ENCODE peak calls at places on chromosomes 1 and 21, in seven cellular contexts. One of them, this sample, is unnamed.
A peak's percentile ranks its signal among the peaks of the same experiment; 100 is the strongest.

GRCh38 chr1:203122159-203122558 is 5.4 kb upstream of the ADORA1 start:
- DNase-seq in astrocyte of the spinal cord: no peak
- DNase-seq in fibroblast of pulmonary artery: no peak
- DNase-seq in Right ventricle myocardium inferior: no peak
- DNase-seq in fibroblast of lung: no peak
- DNase-seq in WTC11: no peak
- DNase-seq in kidney glomerular epithelial cell: no peak
- DNase-seq in this sample: no peak

GRCh38 chr1:7589774-7590425 is 181.2 kb upstream of the VAMP3 start:
- DNase-seq in kidney glomerular epithelial cell: no peak
- DNase-seq in fibroblast of pulmonary artery: no peak
- DNase-seq in Right ventricle myocardium inferior: no peak
- DNase-seq in astrocyte of the spinal cord: no peak
- DNase-seq in fibroblast of lung: peak; percentile 9
- DNase-seq in WTC11: no peak
- DNase-seq in this sample: peak; percentile 18

GRCh38 chr1:31848381-31848897 is 32.6 kb upstream of the SPOCD1 start:
- DNase-seq in fibroblast of lung: no peak
- DNase-seq in Right ventricle myocardium inferior: no peak
- DNase-seq in WTC11: no peak
- DNase-seq in kidney glomerular epithelial cell: no peak
- DNase-seq in fibroblast of pulmonary artery: no peak
- DNase-seq in astrocyte of the spinal cord: no peak
- DNase-seq in this sample: no peak

GRCh38 chr1:159817276-159818041 is 9.2 kb upstream of the SLAMF8 start:
- DNase-seq in Right ventricle myocardium inferior: no peak
- DNase-seq in fibroblast of lung: peak; percentile 20
- DNase-seq in fibroblast of pulmonary artery: peak; percentile 6
- DNase-seq in kidney glomerular epithelial cell: no peak
- DNase-seq in WTC11: no peak
- DNase-seq in astrocyte of the spinal cord: peak; percentile 35
- DNase-seq in this sample: no peak

GRCh38 chr1:181493885-181494284 is 10.6 kb downstream of the CACNA1E start:
- DNase-seq in Right ventricle myocardium inferior: no peak
- DNase-seq in fibroblast of pulmonary artery: no peak
- DNase-seq in kidney glomerular epithelial cell: no peak
- DNase-seq in WTC11: no peak
- DNase-seq in fibroblast of lung: no peak
- DNase-seq in astrocyte of the spinal cord: no peak
- DNase-seq in this sample: no peak

GRCh38 chr1:236686815-236687160 is 489 bp downstream of the ACTN2 start:
- DNase-seq in Right ventricle myocardium inferior: peak; percentile 73
- DNase-seq in fibroblast of pulmonary artery: no peak
- DNase-seq in astrocyte of the spinal cord: no peak
- DNase-seq in fibroblast of lung: no peak
- DNase-seq in kidney glomerular epithelial cell: no peak
- DNase-seq in WTC11: no peak
- DNase-seq in this sample: no peak

GRCh38 chr1:168470821-168471473 is 72.8 kb downstream of the XCL2 start:
- DNase-seq in WTC11: no peak
- DNase-seq in Right ventricle myocardium inferior: no peak
- DNase-seq in fibroblast of lung: peak; percentile 95
- DNase-seq in fibroblast of pulmonary artery: peak; percentile 89
- DNase-seq in kidney glomerular epithelial cell: peak; percentile 95
- DNase-seq in astrocyte of the spinal cord: peak; percentile 94
- DNase-seq in this sample: no peak

GRCh38 chr21:25385912-25386474 is 221.3 kb downstream of the MRPL39 start:
- DNase-seq in fibroblast of pulmonary artery: peak; percentile 83
- DNase-seq in Right ventricle myocardium inferior: peak; percentile 30
- DNase-seq in WTC11: peak; percentile 49
- DNase-seq in kidney glomerular epithelial cell: peak; percentile 80
- DNase-seq in fibroblast of lung: peak; percentile 59
- DNase-seq in astrocyte of the spinal cord: peak; percentile 64
- DNase-seq in this sample: peak; percentile 77

GRCh38 chr1:209884665-209885117 is 53.3 kb upstream of the SYT14 start:
- DNase-seq in fibroblast of pulmonary artery: peak; percentile 99
- DNase-seq in kidney glomerular epithelial cell: peak; percentile 96
- DNase-seq in astrocyte of the spinal cord: peak; percentile 99
- DNase-seq in fibroblast of lung: peak; percentile 100
- DNase-seq in Right ventricle myocardium inferior: no peak
- DNase-seq in WTC11: no peak
- DNase-seq in this sample: no peak

GRCh38 chr1:93579891-93580290 is 101.7 kb downstream of the BCAR3 start:
- DNase-seq in fibroblast of lung: peak; percentile 92
- DNase-seq in kidney glomerular epithelial cell: peak; percentile 34
- DNase-seq in Right ventricle myocardium inferior: no peak
- DNase-seq in astrocyte of the spinal cord: peak; percentile 91
- DNase-seq in fibroblast of pulmonary artery: peak; percentile 86
- DNase-seq in WTC11: no peak
- DNase-seq in this sample: peak; percentile 89

GRCh38 chr21:35075546-35075945 is 26.4 kb upstream of the RUNX1 start:
- DNase-seq in fibroblast of lung: peak; percentile 85
- DNase-seq in kidney glomerular epithelial cell: peak; percentile 77
- DNase-seq in Right ventricle myocardium inferior: peak; percentile 57
- DNase-seq in WTC11: no peak
- DNase-seq in astrocyte of the spinal cord: peak; percentile 46
- DNase-seq in fibroblast of pulmonary artery: peak; percentile 59
- DNase-seq in this sample: peak; percentile 61

GRCh38 chr1:218351617-218352438 is 6.7 kb downstream of the TGFB2 start:
- DNase-seq in Right ventricle myocardium inferior: peak; percentile 71
- DNase-seq in WTC11: peak; percentile 33
- DNase-seq in kidney glomerular epithelial cell: no peak
- DNase-seq in astrocyte of the spinal cord: peak; percentile 54
- DNase-seq in fibroblast of lung: peak; percentile 86
- DNase-seq in fibroblast of pulmonary artery: peak; percentile 86
- DNase-seq in this sample: no peak

GRCh38 chr1:77741316-77741715 is 18.3 kb downstream of the USP33 start:
- DNase-seq in WTC11: no peak
- DNase-seq in astrocyte of the spinal cord: no peak
- DNase-seq in fibroblast of pulmonary artery: no peak
- DNase-seq in kidney glomerular epithelial cell: no peak
- DNase-seq in Right ventricle myocardium inferior: no peak
- DNase-seq in fibroblast of lung: no peak
- DNase-seq in this sample: no peak

GRCh38 chr1:240967070-240967724 is 355.2 kb upstream of the GREM2 start:
- DNase-seq in fibroblast of pulmonary artery: no peak
- DNase-seq in Right ventricle myocardium inferior: no peak
- DNase-seq in kidney glomerular epithelial cell: no peak
- DNase-seq in astrocyte of the spinal cord: peak; percentile 27
- DNase-seq in fibroblast of lung: no peak
- DNase-seq in WTC11: no peak
- DNase-seq in this sample: peak; percentile 18

GRCh38 chr21:42234464-42235241 is 15.7 kb downstream of the ABCG1 start:
- DNase-seq in fibroblast of pulmonary artery: peak; percentile 45
- DNase-seq in Right ventricle myocardium inferior: peak; percentile 90
- DNase-seq in fibroblast of lung: peak; percentile 40
- DNase-seq in astrocyte of the spinal cord: peak; percentile 31
- DNase-seq in WTC11: peak; percentile 81
- DNase-seq in kidney glomerular epithelial cell: peak; percentile 12
- DNase-seq in this sample: peak; percentile 40

GRCh38 chr1:197892684-197893083 is 9.7 kb upstream of the C1orf53 start:
- DNase-seq in fibroblast of lung: no peak
- DNase-seq in kidney glomerular epithelial cell: no peak
- DNase-seq in Right ventricle myocardium inferior: no peak
- DNase-seq in fibroblast of pulmonary artery: no peak
- DNase-seq in astrocyte of the spinal cord: no peak
- DNase-seq in WTC11: no peak
- DNase-seq in this sample: no peak

GRCh38 chr1:30405081-30405480 is 318.3 kb downstream of the MATN1 start:
- DNase-seq in kidney glomerular epithelial cell: no peak
- DNase-seq in fibroblast of pulmonary artery: no peak
- DNase-seq in Right ventricle myocardium inferior: peak; percentile 49
- DNase-seq in WTC11: no peak
- DNase-seq in astrocyte of the spinal cord: no peak
- DNase-seq in fibroblast of lung: no peak
- DNase-seq in this sample: no peak

GRCh38 chr1:237098517-237098916 is 56.5 kb downstream of the RYR2 start:
- DNase-seq in fibroblast of lung: no peak
- DNase-seq in fibroblast of pulmonary artery: no peak
- DNase-seq in Right ventricle myocardium inferior: no peak
- DNase-seq in kidney glomerular epithelial cell: no peak
- DNase-seq in WTC11: no peak
- DNase-seq in astrocyte of the spinal cord: no peak
- DNase-seq in this sample: no peak

GRCh38 chr1:85898861-85899260 is 190.6 kb upstream of the ZNHIT6 start:
- DNase-seq in kidney glomerular epithelial cell: peak; percentile 55
- DNase-seq in fibroblast of lung: peak; percentile 70
- DNase-seq in fibroblast of pulmonary artery: peak; percentile 2
- DNase-seq in astrocyte of the spinal cord: peak; percentile 30
- DNase-seq in WTC11: no peak
- DNase-seq in Right ventricle myocardium inferior: no peak
- DNase-seq in this sample: peak; percentile 2

GRCh38 chr1:43786975-43787374 is 79.6 kb downstream of the ST3GAL3 start:
- DNase-seq in Right ventricle myocardium inferior: no peak
- DNase-seq in WTC11: no peak
- DNase-seq in kidney glomerular epithelial cell: no peak
- DNase-seq in fibroblast of pulmonary artery: peak; percentile 71
- DNase-seq in astrocyte of the spinal cord: peak; percentile 38
- DNase-seq in fibroblast of lung: peak; percentile 22
- DNase-seq in this sample: peak; percentile 60

GRCh38 chr1:97630281-97630680 is 290.6 kb downstream of the DPYD start:
- DNase-seq in kidney glomerular epithelial cell: no peak
- DNase-seq in WTC11: no peak
- DNase-seq in fibroblast of pulmonary artery: no peak
- DNase-seq in astrocyte of the spinal cord: no peak
- DNase-seq in fibroblast of lung: no peak
- DNase-seq in Right ventricle myocardium inferior: no peak
- DNase-seq in this sample: no peak

GRCh38 chr1:200971955-200972711 is 51.4 kb downstream of the KIF21B start:
- DNase-seq in fibroblast of lung: peak; percentile 21
- DNase-seq in Right ventricle myocardium inferior: peak; percentile 82
- DNase-seq in WTC11: peak; percentile 83
- DNase-seq in astrocyte of the spinal cord: peak; percentile 40
- DNase-seq in fibroblast of pulmonary artery: peak; percentile 69
- DNase-seq in kidney glomerular epithelial cell: peak; percentile 25
- DNase-seq in this sample: peak; percentile 79

This sample was measured in cardiac muscle cell.